ENCODE peak calls at places on chromosomes 6 and 20, in seven cellular contexts. X, Q, W, Z, O, V and T are unnamed samples.

GRCh38 chr6:6752129-6752528 is 163.6 kb downstream of the LY86 start:
- DNase-seq in X (no peak), V (peak; percentile 20), W (no peak), O (peak; percentile 66), Q (no peak), Z (no peak), T (peak; percentile 80)

GRCh38 chr6:28811873-28812272 is 111.9 kb downstream of the TRIM27 start:
- DNase-seq in W (no peak), Q (no peak), O (no peak), V (no peak), X (no peak), Z (no peak), T (no peak)

GRCh38 chr20:45444050-45444449 is 25.5 kb upstream of the WFDC2 start:
- DNase-seq in W (peak; percentile 71), Q (no peak), V (no peak), X (no peak), O (no peak), Z (no peak), T (no peak)

GRCh38 chr6:32622545-32623401 is 14.4 kb upstream of the HLA-DQA1 start:
- DNase-seq in Q (peak; percentile 81), W (peak; percentile 56), Z (peak; percentile 22), X (no peak), O (peak; percentile 22), V (peak; percentile 28), T (no peak)

GRCh38 chr20:40564997-40565680 is 123.9 kb downstream of the MAFB start:
- DNase-seq in O (peak; percentile 52), Q (no peak), Z (no peak), W (no peak), V (peak; percentile 89), X (no peak), T (peak; percentile 82)

GRCh38 chr6:118959903-118960302 is 24.9 kb upstream of the MCM9 start:
- DNase-seq in O (no peak), W (no peak), Z (no peak), V (no peak), X (no peak), Q (no peak), T (no peak)

GRCh38 chr6:136191606-136192005 is 58.5 kb downstream of the MTFR2 start:
- DNase-seq in Z (no peak), V (no peak), O (no peak), Q (no peak), X (no peak), W (no peak), T (no peak)

GRCh38 chr20:62576815-62577214 is 65.5 kb upstream of the SLCO4A1 start:
- DNase-seq in Z (no peak), Q (no peak), W (peak; percentile 30), V (no peak), O (peak; percentile 11), X (no peak), T (peak; percentile 5)

GRCh38 chr6:31702421-31702818 is 704 bp downstream of the ABHD16A start:
- DNase-seq in O (no peak), W (no peak), X (no peak), V (no peak), Q (no peak), Z (no peak), T (no peak)

GRCh38 chr6:38180586-38180985 is 361.1 kb downstream of the ZFAND3 start:
- DNase-seq in Z (no peak), Q (no peak), O (no peak), V (no peak), X (no peak), W (peak; percentile 0), T (no peak)

GRCh38 chr20:58559368-58559729 is 44.1 kb upstream of the APCDD1L start:
- DNase-seq in Z (no peak), V (no peak), X (no peak), O (no peak), W (no peak), Q (no peak), T (no peak)

GRCh38 chr20:51860015-51860882 is 57.9 kb upstream of the SALL4 start:
- DNase-seq in W (no peak), Q (no peak), O (peak; percentile 86), V (peak; percentile 76), X (no peak), Z (no peak), T (peak; percentile 55)

GRCh38 chr20:5156670-5157448 is 30.1 kb downstream of the CDS2 start:
- DNase-seq in W (no peak), O (peak; percentile 58), V (peak; percentile 35), Q (no peak), Z (no peak), X (no peak), T (no peak)

GRCh38 chr6:75206338-75207210 is 721 bp upstream of the COL12A1 start:
- DNase-seq in Z (peak; percentile 29), W (no peak), O (peak; percentile 57), X (no peak), Q (peak; percentile 64), V (peak; percentile 54), T (no peak)

GRCh38 chr6:87199787-87200186 is 44.4 kb downstream of the ZNF292 start:
- DNase-seq in O (no peak), V (no peak), Z (no peak), Q (no peak), X (no peak), W (no peak), T (no peak)

GRCh38 chr20:59095140-59095539 is 52.6 kb upstream of the PRELID3B start:
- DNase-seq in W (no peak), Z (no peak), Q (no peak), X (no peak), O (no peak), V (no peak), T (no peak)

GRCh38 chr6:85923013-85923430 is 280.3 kb upstream of the SYNCRIP start:
- DNase-seq in Z (no peak), V (peak; percentile 22), W (peak; percentile 16), X (no peak), O (peak; percentile 47), Q (no peak), T (peak; percentile 23)

GRCh38 chr20:9287826-9288225 is 218.9 kb downstream of the PLCB4 start:
- DNase-seq in W (no peak), Q (no peak), O (no peak), Z (no peak), V (no peak), X (no peak), T (no peak)

GRCh38 chr6:26537846-26538571 is at the start of gene HMGN4:
- DNase-seq in V (peak; percentile 95), W (peak; percentile 86), X (peak; percentile 80), Z (peak; percentile 80), Q (peak; percentile 94), O (peak; percentile 90), T (no peak)

GRCh38 chr6:166877349-166877748 is 79.0 kb downstream of the RNASET2 start:
- DNase-seq in O (no peak), Q (no peak), X (no peak), W (no peak), Z (no peak), V (no peak), T (no peak)
- TF ChIP-seq CTCF in O (no peak), Q (no peak), X (no peak), W (no peak), Z (no peak), V (no peak), T (no peak)

GRCh38 chr6:129708496-129709216 is 1.3 kb downstream of the ARHGAP18 start:
- DNase-seq in V (no peak), X (no peak), O (no peak), W (no peak), Z (no peak), Q (no peak), T (no peak)
- H3K4me3 ChIP-seq in V (peak overlapping the region; percentile 78), X (peak overlapping the region; percentile 73), O (peak overlapping the region; percentile 78), W (peak overlapping the region; percentile 65), Z (peak overlapping the region; percentile 65), Q (peak overlapping the region; percentile 74), T (peak overlapping the region; percentile 80)

DNA sequence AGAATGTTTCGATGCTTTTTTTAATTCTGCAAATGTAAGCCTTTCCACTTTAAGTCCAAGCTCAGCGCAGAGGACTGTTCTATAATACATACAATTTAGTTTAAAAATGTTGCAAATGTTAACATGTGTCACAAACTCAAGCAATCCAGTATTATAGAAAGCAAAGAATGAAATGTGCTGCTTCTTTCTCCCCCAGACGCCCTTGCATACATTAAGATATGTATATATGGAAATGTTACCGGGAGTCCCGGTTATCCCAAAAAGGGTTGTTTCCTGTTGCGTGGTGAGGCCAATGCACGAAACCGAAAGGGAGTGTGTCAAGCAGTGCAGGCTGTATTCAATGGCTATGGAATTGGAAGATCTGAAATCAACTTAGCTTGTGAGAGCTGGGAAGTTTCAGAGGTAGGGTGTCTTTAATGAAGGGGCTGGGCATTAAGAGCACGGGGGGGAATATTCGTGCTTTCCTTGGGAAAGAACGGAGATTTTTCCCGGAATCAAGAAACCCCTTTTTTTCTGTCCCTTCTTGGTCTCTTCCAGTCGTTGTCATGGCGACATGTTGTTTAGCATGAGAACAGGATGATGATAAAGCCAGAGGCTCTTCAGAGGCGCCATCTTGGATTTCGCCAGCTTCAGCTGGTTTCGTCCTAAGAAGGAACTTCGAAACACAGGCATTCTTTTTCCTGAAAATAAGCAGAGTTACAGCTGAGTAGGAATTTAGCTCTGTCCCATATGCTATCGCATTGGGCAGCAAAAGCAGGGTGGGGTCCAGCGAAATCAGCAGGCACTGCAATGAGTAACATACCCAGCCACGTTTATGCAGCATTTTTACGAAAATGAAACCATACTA is 10.1 kb upstream of the NQO2 start:
- DNase-seq in V (peak; percentile 98), O (peak; percentile 99), Z (peak; percentile 55), W (peak; percentile 87), X (peak; percentile 66), Q (peak; percentile 89), T (peak; percentile 91)
- TF ChIP-seq CTCF in V (no peak), O (no peak), Z (no peak), W (no peak), X (no peak), Q (no peak), T (no peak)

GRCh38 chr6:164928041-164928321 is 381.4 kb downstream of the C6orf118 start:
- DNase-seq in Z (no peak), V (no peak), Q (no peak), W (no peak), X (no peak), O (no peak), T (no peak)

GRCh38 chr6:164928366-164929154 is 380.8 kb downstream of the C6orf118 start:
- DNase-seq in O (peak; percentile 4), X (no peak), V (peak; percentile 7), Z (no peak), W (no peak), Q (peak; percentile 54), T (no peak)

GRCh38 chr6:164926686-164927085 is 382.7 kb downstream of the C6orf118 start:
- DNase-seq in Q (no peak), Z (no peak), X (no peak), O (no peak), V (peak; percentile 1), W (no peak), T (no peak)

GRCh38 chr6:164925681-164926530 is 383.5 kb downstream of the C6orf118 start:
- DNase-seq in X (no peak), V (no peak), W (no peak), Z (no peak), Q (no peak), O (no peak), T (no peak)

DNA sequence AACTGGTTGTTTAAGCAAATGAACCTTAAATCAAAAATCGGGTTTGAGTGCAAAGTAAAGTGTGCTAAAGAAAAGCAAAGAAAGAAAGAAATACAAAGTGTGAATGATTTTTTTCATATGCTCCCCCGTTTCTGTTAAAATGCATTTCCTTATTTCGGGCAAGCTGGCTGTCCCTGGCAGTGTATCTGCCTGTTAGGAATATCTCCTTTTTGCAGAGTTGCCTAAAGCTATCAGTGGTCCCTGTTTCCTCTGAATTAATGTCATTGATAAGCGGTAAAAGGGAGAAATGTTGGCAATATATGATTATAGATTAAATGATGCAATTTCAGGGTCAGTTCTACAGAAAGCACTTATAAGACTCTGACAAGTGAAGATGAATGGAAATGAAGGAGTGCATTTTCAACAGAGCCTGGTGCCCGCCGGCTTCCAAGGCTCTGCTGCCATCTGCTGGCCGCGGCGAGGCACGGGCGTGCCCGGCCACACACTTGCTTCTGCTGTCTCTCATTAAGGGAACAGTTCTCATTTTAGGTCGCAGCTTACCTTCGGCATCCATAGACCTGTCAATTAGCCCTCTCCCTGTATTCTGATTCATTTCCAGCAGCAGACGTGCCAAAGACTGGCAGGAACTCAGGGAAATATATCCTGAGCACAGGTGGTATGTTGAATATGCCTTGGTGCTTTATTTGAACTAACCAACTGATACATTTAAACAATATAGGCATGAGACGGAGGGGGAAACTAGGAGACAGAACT is 381.9 kb downstream of the C6orf118 start:
- DNase-seq in X (peak; percentile 64), Z (peak; percentile 74), V (peak; percentile 72), O (peak; percentile 53), W (peak; percentile 66), Q (peak; percentile 87), T (peak; percentile 14)
- H3K4me3 ChIP-seq in X (peak overlapping the region; percentile 37), Z (no peak overlapping the region), V (peak overlapping the region; percentile 6), O (peak overlapping the region; percentile 49), W (no peak overlapping the region), Q (no peak overlapping the region), T (peak overlapping the region; percentile 18)